ENCODE peak calls at places on chromosomes 16 and 17, in four cellular contexts. One of them, this sample, is unnamed.

GRCh38 chr17:48054238-48055185 is 6.4 kb downstream of the NFE2L1 start:
- DNase-seq in breast epithelium: peak
- DNase-seq in CD8-positive, alpha-beta T cell: no peak
- DNase-seq in uterus: peak
- DNase-seq in this sample: peak

GRCh38 chr17:64599187-64599676 is 62.9 kb downstream of the SMURF2 start:
- DNase-seq in breast epithelium: no peak
- DNase-seq in CD8-positive, alpha-beta T cell: peak
- DNase-seq in uterus: no peak
- DNase-seq in this sample: no peak

GRCh38 chr17:13541032-13541480 is 60.7 kb downstream of the HS3ST3A1 start:
- DNase-seq in breast epithelium: no peak
- DNase-seq in CD8-positive, alpha-beta T cell: no peak
- DNase-seq in uterus: no peak
- DNase-seq in this sample: peak

GRCh38 chr17:5686246-5686645 is 101.9 kb upstream of the NLRP1 start:
- DNase-seq in breast epithelium: no peak
- DNase-seq in CD8-positive, alpha-beta T cell: no peak
- DNase-seq in uterus: no peak
- DNase-seq in this sample: no peak

GRCh38 chr16:66293207-66293735 is 73.2 kb upstream of the CDH5 start:
- DNase-seq in breast epithelium: no peak
- DNase-seq in CD8-positive, alpha-beta T cell: no peak
- DNase-seq in uterus: no peak
- DNase-seq in this sample: no peak

GRCh38 chr17:75763613-75764416 is 1.2 kb downstream of the GALK1 start:
- DNase-seq in breast epithelium: no peak
- DNase-seq in CD8-positive, alpha-beta T cell: no peak
- DNase-seq in uterus: no peak
- DNase-seq in this sample: no peak

GRCh38 chr17:17548044-17548443 is 43.5 kb downstream of the PEMT start:
- DNase-seq in breast epithelium: no peak
- DNase-seq in CD8-positive, alpha-beta T cell: no peak
- DNase-seq in uterus: no peak
- DNase-seq in this sample: no peak

GRCh38 chr16:17773698-17774101 is 302.9 kb upstream of the XYLT1 start:
- DNase-seq in breast epithelium: no peak
- DNase-seq in CD8-positive, alpha-beta T cell: no peak
- DNase-seq in uterus: no peak
- DNase-seq in this sample: no peak

GRCh38 chr16:27813591-27813990 is 249.9 kb downstream of the GSG1L start:
- DNase-seq in breast epithelium: no peak
- DNase-seq in CD8-positive, alpha-beta T cell: no peak
- DNase-seq in uterus: no peak
- DNase-seq in this sample: no peak

GRCh38 chr16:48899500-48899899 is 289.5 kb upstream of the N4BP1 start:
- DNase-seq in breast epithelium: no peak
- DNase-seq in CD8-positive, alpha-beta T cell: no peak
- DNase-seq in uterus: no peak
- DNase-seq in this sample: no peak

GRCh38 chr17:1997587-1998425 is 27.3 kb downstream of the RTN4RL1 start:
- DNase-seq in breast epithelium: no peak
- DNase-seq in CD8-positive, alpha-beta T cell: no peak
- DNase-seq in uterus: no peak
- DNase-seq in this sample: no peak

GRCh38 chr17:34760931-34761500 is 181.6 kb downstream of the TMEM132E start:
- DNase-seq in breast epithelium: peak
- DNase-seq in CD8-positive, alpha-beta T cell: no peak
- DNase-seq in uterus: no peak
- DNase-seq in this sample: no peak

GRCh38 chr17:61444831-61445230 is 7.4 kb upstream of the TBX4 start:
- DNase-seq in breast epithelium: no peak
- DNase-seq in CD8-positive, alpha-beta T cell: no peak
- DNase-seq in uterus: no peak
- DNase-seq in this sample: peak

GRCh38 chr17:50872710-50873424 is 6.7 kb upstream of the TOB1 start:
- DNase-seq in breast epithelium: peak
- DNase-seq in CD8-positive, alpha-beta T cell: no peak
- DNase-seq in uterus: no peak
- DNase-seq in this sample: peak

GRCh38 chr16:8936421-8936820 is 27.3 kb downstream of the USP7 start:
- DNase-seq in breast epithelium: no peak
- DNase-seq in CD8-positive, alpha-beta T cell: peak
- DNase-seq in uterus: no peak
- DNase-seq in this sample: peak

GRCh38 chr16:71367243-71367976 is 8.9 kb downstream of the CALB2 start:
- DNase-seq in breast epithelium: no peak
- DNase-seq in CD8-positive, alpha-beta T cell: no peak
- DNase-seq in uterus: no peak
- DNase-seq in this sample: peak

GRCh38 chr17:975321-975982 is 4.1 kb downstream of the NXN start:
- DNase-seq in breast epithelium: no peak
- DNase-seq in CD8-positive, alpha-beta T cell: no peak
- DNase-seq in uterus: no peak
- DNase-seq in this sample: peak

GRCh38 chr17:81417049-81417878 is 22.0 kb downstream of the BAHCC1 start:
- DNase-seq in breast epithelium: no peak
- DNase-seq in CD8-positive, alpha-beta T cell: no peak
- DNase-seq in uterus: peak
- DNase-seq in this sample: peak

GRCh38 chr16:31333686-31334649 is 21.0 kb upstream of the ITGAX start:
- DNase-seq in breast epithelium: no peak
- DNase-seq in CD8-positive, alpha-beta T cell: no peak
- DNase-seq in uterus: no peak
- DNase-seq in this sample: peak

GRCh38 chr17:41618341-41619161 is 5.8 kb downstream of the KRT17 start:
- DNase-seq in breast epithelium: peak
- DNase-seq in CD8-positive, alpha-beta T cell: no peak
- DNase-seq in uterus: no peak
- DNase-seq in this sample: no peak

GRCh38 chr16:87847785-87848675 is 21.3 kb downstream of the SLC7A5 start:
- DNase-seq in breast epithelium: no peak
- DNase-seq in CD8-positive, alpha-beta T cell: no peak
- DNase-seq in uterus: no peak
- DNase-seq in this sample: no peak
- H3K4me3 ChIP-seq in breast epithelium: no peak
- H3K4me3 ChIP-seq in CD8-positive, alpha-beta T cell: no peak
- H3K4me3 ChIP-seq in uterus: no peak
- H3K4me3 ChIP-seq in this sample: no peak

GRCh38 chr16:15041260-15042011 is 14.4 kb downstream of the NTAN1 start:
- DNase-seq in breast epithelium: peak
- DNase-seq in CD8-positive, alpha-beta T cell: no peak
- DNase-seq in uterus: peak
- DNase-seq in this sample: peak
- TF ChIP-seq CTCF in breast epithelium: peak
- TF ChIP-seq CTCF in CD8-positive, alpha-beta T cell: no peak
- TF ChIP-seq CTCF in uterus: no peak
- TF ChIP-seq CTCF in this sample: peak

GRCh38 chr17:10114931-10115535 is 83.4 kb downstream of the GAS7 start:
- DNase-seq in breast epithelium: peak
- DNase-seq in CD8-positive, alpha-beta T cell: peak
- DNase-seq in uterus: peak
- DNase-seq in this sample: peak
- H3K4me3 ChIP-seq in breast epithelium: peak
- H3K4me3 ChIP-seq in CD8-positive, alpha-beta T cell: peak
- H3K4me3 ChIP-seq in uterus: no peak
- H3K4me3 ChIP-seq in this sample: peak

GRCh38 chr17:55513885-55514590 is 2.8 kb upstream of the SMIM36 start:
- DNase-seq in breast epithelium: peak
- DNase-seq in CD8-positive, alpha-beta T cell: peak
- DNase-seq in uterus: peak
- DNase-seq in this sample: peak
- TF ChIP-seq CTCF in breast epithelium: peak
- TF ChIP-seq CTCF in CD8-positive, alpha-beta T cell: peak
- TF ChIP-seq CTCF in uterus: peak
- TF ChIP-seq CTCF in this sample: peak

GRCh38 chr17:28760561-28760960 is 16.8 kb downstream of the TRAF4 start:
- DNase-seq in breast epithelium: no peak
- DNase-seq in CD8-positive, alpha-beta T cell: no peak
- DNase-seq in uterus: no peak
- DNase-seq in this sample: no peak

GRCh38 chr17:28763137-28763799 is 19.5 kb downstream of the TRAF4 start:
- DNase-seq in breast epithelium: no peak
- DNase-seq in CD8-positive, alpha-beta T cell: no peak
- DNase-seq in uterus: no peak
- DNase-seq in this sample: no peak

GRCh38 chr17:28763804-28764266 is 20.0 kb downstream of the TRAF4 start:
- DNase-seq in breast epithelium: peak
- DNase-seq in CD8-positive, alpha-beta T cell: peak
- DNase-seq in uterus: peak
- DNase-seq in this sample: peak

GRCh38 chr17:28760987-28761562 is 17.3 kb downstream of the TRAF4 start:
- DNase-seq in breast epithelium: peak
- DNase-seq in CD8-positive, alpha-beta T cell: no peak
- DNase-seq in uterus: peak
- DNase-seq in this sample: peak

DNA sequence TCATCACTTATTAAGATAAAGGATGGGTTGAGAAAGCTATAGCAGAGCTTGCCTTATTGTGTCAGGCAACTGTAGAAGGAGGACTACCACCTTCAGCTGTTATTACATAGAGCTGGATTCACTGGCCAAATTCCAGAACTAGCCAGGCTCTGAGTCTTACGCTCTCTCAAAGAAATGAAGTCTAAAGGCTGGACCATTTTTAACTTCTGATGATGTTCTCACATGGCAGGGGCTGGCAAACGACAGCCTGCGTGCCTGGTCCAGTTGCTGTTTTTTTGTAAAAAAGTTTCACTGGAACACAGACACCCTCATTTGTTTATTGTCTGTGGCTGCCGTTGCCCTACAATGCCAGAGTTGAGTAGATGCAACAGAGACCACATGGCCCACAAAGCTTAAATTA is 21.2 kb downstream of the TRAF4 start:
- DNase-seq in breast epithelium: no peak
- DNase-seq in CD8-positive, alpha-beta T cell: no peak
- DNase-seq in uterus: no peak
- DNase-seq in this sample: no peak
- H3K4me3 ChIP-seq in breast epithelium: no peak
- H3K4me3 ChIP-seq in CD8-positive, alpha-beta T cell: no peak
- H3K4me3 ChIP-seq in uterus: no peak
- H3K4me3 ChIP-seq in this sample: no peak

GRCh38 chr16:75239463-75240122 is 11.8 kb downstream of the BCAR1 start:
- DNase-seq in breast epithelium: no peak
- DNase-seq in CD8-positive, alpha-beta T cell: no peak
- DNase-seq in uterus: peak
- DNase-seq in this sample: no peak

GRCh38 chr16:75238853-75239371 is 12.5 kb downstream of the BCAR1 start:
- DNase-seq in breast epithelium: no peak
- DNase-seq in CD8-positive, alpha-beta T cell: no peak
- DNase-seq in uterus: no peak
- DNase-seq in this sample: no peak

GRCh38 chr16:75236736-75237397 is 14.6 kb downstream of the BCAR1 start:
- DNase-seq in breast epithelium: no peak
- DNase-seq in CD8-positive, alpha-beta T cell: no peak
- DNase-seq in uterus: no peak
- DNase-seq in this sample: no peak

GRCh38 chr16:75237398-75238131 is 13.9 kb downstream of the BCAR1 start:
- DNase-seq in breast epithelium: no peak
- DNase-seq in CD8-positive, alpha-beta T cell: no peak
- DNase-seq in uterus: peak
- DNase-seq in this sample: no peak

GRCh38 chr16:75238132-75238852 is 13.1 kb downstream of the BCAR1 start:
- DNase-seq in breast epithelium: peak
- DNase-seq in CD8-positive, alpha-beta T cell: no peak
- DNase-seq in uterus: peak
- DNase-seq in this sample: peak
- TF ChIP-seq CTCF in breast epithelium: no peak
- TF ChIP-seq CTCF in CD8-positive, alpha-beta T cell: no peak
- TF ChIP-seq CTCF in uterus: no peak
- TF ChIP-seq CTCF in this sample: no peak

GRCh38 chr17:28718317-28718672 is 627 bp upstream of the RAB34 start:
- DNase-seq in breast epithelium: no peak
- DNase-seq in CD8-positive, alpha-beta T cell: no peak
- DNase-seq in uterus: no peak
- DNase-seq in this sample: no peak

GRCh38 chr17:28715217-28715616 is 2.5 kb downstream of the RAB34 start:
- DNase-seq in breast epithelium: no peak
- DNase-seq in CD8-positive, alpha-beta T cell: no peak
- DNase-seq in uterus: no peak
- DNase-seq in this sample: no peak

GRCh38 chr17:28717578-28718316 is at the start of gene RAB34:
- DNase-seq in breast epithelium: peak
- DNase-seq in CD8-positive, alpha-beta T cell: no peak
- DNase-seq in uterus: peak
- DNase-seq in this sample: peak

GRCh38 chr17:28718990-28719433 is 773 bp upstream of the RPL23A start:
- DNase-seq in breast epithelium: no peak
- DNase-seq in CD8-positive, alpha-beta T cell: no peak
- DNase-seq in uterus: no peak
- DNase-seq in this sample: no peak

GRCh38 chr17:28716740-28717577 is 709 bp downstream of the RAB34 start:
- DNase-seq in breast epithelium: no peak
- DNase-seq in CD8-positive, alpha-beta T cell: no peak
- DNase-seq in uterus: no peak
- DNase-seq in this sample: peak
- H3K4me3 ChIP-seq in breast epithelium: peak
- H3K4me3 ChIP-seq in CD8-positive, alpha-beta T cell: no peak
- H3K4me3 ChIP-seq in uterus: peak
- H3K4me3 ChIP-seq in this sample: peak

GRCh38 chr17:29146369-29146972 is 33.7 kb downstream of the MYO18A start:
- DNase-seq in breast epithelium: no peak
- DNase-seq in CD8-positive, alpha-beta T cell: no peak
- DNase-seq in uterus: no peak
- DNase-seq in this sample: no peak

GRCh38 chr17:29143894-29144293 is 36.3 kb downstream of the MYO18A start:
- DNase-seq in breast epithelium: no peak
- DNase-seq in CD8-positive, alpha-beta T cell: no peak
- DNase-seq in uterus: no peak
- DNase-seq in this sample: peak

GRCh38 chr17:29147682-29148081 is 32.5 kb downstream of the MYO18A start:
- DNase-seq in breast epithelium: no peak
- DNase-seq in CD8-positive, alpha-beta T cell: no peak
- DNase-seq in uterus: no peak
- DNase-seq in this sample: no peak

GRCh38 chr17:29148257-29148789 is 31.9 kb downstream of the MYO18A start:
- DNase-seq in breast epithelium: no peak
- DNase-seq in CD8-positive, alpha-beta T cell: no peak
- DNase-seq in uterus: no peak
- DNase-seq in this sample: no peak

GRCh38 chr17:29145289-29146058 is 34.7 kb downstream of the MYO18A start:
- DNase-seq in breast epithelium: peak
- DNase-seq in CD8-positive, alpha-beta T cell: peak
- DNase-seq in uterus: peak
- DNase-seq in this sample: peak
- TF ChIP-seq CTCF in breast epithelium: peak
- TF ChIP-seq CTCF in CD8-positive, alpha-beta T cell: peak
- TF ChIP-seq CTCF in uterus: peak
- TF ChIP-seq CTCF in this sample: peak

GRCh38 chr16:50765866-50766265 is 24.0 kb downstream of the CYLD start:
- DNase-seq in breast epithelium: no peak
- DNase-seq in CD8-positive, alpha-beta T cell: no peak
- DNase-seq in uterus: no peak
- DNase-seq in this sample: no peak
- H3K4me3 ChIP-seq in breast epithelium: no peak
- H3K4me3 ChIP-seq in CD8-positive, alpha-beta T cell: no peak
- H3K4me3 ChIP-seq in uterus: no peak
- H3K4me3 ChIP-seq in this sample: no peak

This sample was measured in fibroblast of villous mesenchyme.